ENCODE peak calls at places on chromosomes 2 and 18, in seven cellular contexts. D is cerebellum; C is small intestine; W is cardiac muscle cell; S is astrocyte of the spinal cord; O is SW480; U is naive thymus-derived CD8-positive, alpha-beta T cell. F is an unnamed sample.

GRCh38 chr18:58226476-58226875 is 182.4 kb downstream of the NEDD4L start:
- DNase-seq in S (no peak), W (no peak), C (no peak), O (no peak), U (no peak), D (no peak), F (peak; percentile 55)

GRCh38 chr18:24600076-24600654 is 139.7 kb downstream of the HRH4 start:
- DNase-seq in O (peak; percentile 67), D (peak; percentile 69), W (peak; percentile 76), S (peak; percentile 57), C (peak; percentile 40), U (no peak), F (peak; percentile 72)

GRCh38 chr2:130390460-130391057 is 34.7 kb downstream of the PTPN18 start:
- DNase-seq in S (no peak), D (no peak), U (no peak), C (peak; percentile 57), W (no peak), O (no peak), F (no peak)

GRCh38 chr2:240423788-240424191 is 11.7 kb upstream of the GPC1 start:
- DNase-seq in S (no peak), C (no peak), O (no peak), D (no peak), U (no peak), W (no peak), F (no peak)

GRCh38 chr2:109129356-109129920 is 433 bp downstream of the SH3RF3 start:
- DNase-seq in C (no peak), O (peak; percentile 15), D (no peak), S (peak; percentile 34), W (peak; percentile 34), U (no peak), F (no peak)

GRCh38 chr2:860259-860855 is 90.3 kb upstream of the SNTG2 start:
- DNase-seq in D (no peak), S (no peak), U (no peak), O (peak; percentile 23), W (no peak), C (no peak), F (peak; percentile 26)

GRCh38 chr2:219439518-219439917 is 4.9 kb downstream of the SPEG start:
- DNase-seq in W (no peak), O (no peak), D (no peak), U (no peak), S (no peak), C (no peak), F (no peak)

GRCh38 chr2:158619496-158619895 is 162.7 kb downstream of the PKP4 start:
- DNase-seq in D (no peak), U (no peak), S (peak; percentile 60), C (peak; percentile 31), O (peak; percentile 15), W (peak; percentile 55), F (no peak)

GRCh38 chr2:108825736-108826135 is 39.2 kb downstream of the CCDC138 start:
- DNase-seq in O (no peak), U (no peak), W (no peak), D (no peak), S (no peak), C (no peak), F (no peak)

GRCh38 chr18:31413137-31413536 is 34.4 kb upstream of the DSG3 start:
- DNase-seq in C (no peak), O (no peak), S (no peak), U (no peak), W (no peak), D (no peak), F (no peak)

GRCh38 chr2:229543176-229543873 is 171.0 kb downstream of the DNER start:
- DNase-seq in S (no peak), U (no peak), O (no peak), W (no peak), D (no peak), C (no peak), F (no peak)

GRCh38 chr18:58180172-58180571 is 136.1 kb downstream of the NEDD4L start:
- DNase-seq in S (no peak), W (no peak), C (peak; percentile 69), U (no peak), O (no peak), D (no peak), F (no peak)

GRCh38 chr2:132400901-132401240 is 15.7 kb upstream of the GPR39 start:
- DNase-seq in S (no peak), W (peak; percentile 6), O (no peak), C (no peak), D (no peak), U (no peak), F (no peak)

GRCh38 chr2:215958231-215958630 is 55.1 kb downstream of the MREG start:
- DNase-seq in S (no peak), C (no peak), W (no peak), D (no peak), O (no peak), U (no peak), F (no peak)

GRCh38 chr2:229342376-229342775 is 71.3 kb upstream of the PID1 start:
- DNase-seq in O (no peak), W (peak; percentile 54), D (peak; percentile 8), C (peak; percentile 11), U (no peak), S (peak; percentile 29), F (no peak)

GRCh38 chr2:78202986-78203670 is 681.0 kb upstream of the LRRTM4 start:
- DNase-seq in S (no peak), D (no peak), O (no peak), W (no peak), C (no peak), U (no peak), F (no peak)

GRCh38 chr18:58351776-58352175 is 277.1 kb downstream of the ALPK2 start:
- DNase-seq in S (no peak), D (no peak), W (no peak), O (no peak), C (no peak), U (no peak), F (no peak)

GRCh38 chr18:63138469-63139340 is 180.9 kb downstream of the BCL2 start:
- DNase-seq in S (no peak), U (no peak), O (no peak), W (no peak), D (no peak), C (no peak), F (no peak)

GRCh38 chr2:56337342-56337741 is 153.6 kb downstream of the CCDC85A start:
- DNase-seq in W (no peak), S (no peak), U (no peak), C (peak; percentile 3), O (no peak), D (no peak), F (no peak)

GRCh38 chr2:84741182-84741822 is 139.6 kb downstream of the TRABD2A start:
- DNase-seq in U (peak; percentile 24), D (no peak), S (peak; percentile 13), W (peak; percentile 38), C (peak; percentile 13), O (peak; percentile 56), F (peak; percentile 23)

GRCh38 chr2:7977900-7978299 is 704.0 kb upstream of the ID2 start:
- DNase-seq in D (no peak), U (no peak), S (no peak), O (no peak), W (no peak), C (no peak), F (no peak)

GRCh38 chr2:70514612-70515055 is 39.0 kb downstream of the TGFA start:
- DNase-seq in U (no peak), S (no peak), W (no peak), C (peak; percentile 99), O (peak; percentile 64), D (peak; percentile 13), F (peak; percentile 2)

GRCh38 chr18:40159141-40160017 is 1795.7 kb upstream of the PIK3C3 start:
- DNase-seq in D (peak; percentile 34), S (peak; percentile 61), U (no peak), W (peak; percentile 68), C (peak; percentile 2), O (peak; percentile 50), F (peak; percentile 68)

GRCh38 chr2:200603972-200604371 is 18.2 kb downstream of the AOX1 start:
- DNase-seq in O (no peak), C (no peak), U (no peak), S (peak; percentile 64), D (no peak), W (peak; percentile 62), F (no peak)

GRCh38 chr2:72095364-72095763 is 52.3 kb downstream of the CYP26B1 start:
- DNase-seq in C (no peak), S (no peak), W (no peak), U (no peak), O (no peak), D (no peak), F (no peak)

F was measured in SK-N-DZ.